ENCODE peak calls at places on chromosomes 2 and 18, in five cellular contexts. One of them, this sample, is unnamed.

GRCh38 chr2:42980764-42981416 is 188.5 kb upstream of the HAAO start:
- DNase-seq in HFFc6: no peak
- DNase-seq in A549: no peak
- DNase-seq in right cardiac atrium: no peak
- DNase-seq in astrocyte: no peak
- DNase-seq in this sample: peak; percentile 8

GRCh38 chr2:65662654-65663432 is 230.4 kb upstream of the SPRED2 start:
- DNase-seq in astrocyte: peak; percentile 99
- DNase-seq in HFFc6: peak; percentile 74
- DNase-seq in A549: no peak
- DNase-seq in right cardiac atrium: no peak
- DNase-seq in this sample: no peak

GRCh38 chr2:83196225-83196624 is 1262.9 kb downstream of the SUCLG1 start:
- DNase-seq in A549: no peak
- DNase-seq in right cardiac atrium: no peak
- DNase-seq in HFFc6: peak; percentile 71
- DNase-seq in astrocyte: peak; percentile 8
- DNase-seq in this sample: peak; percentile 9

GRCh38 chr18:52054301-52054700 is 285.7 kb upstream of the DCC start:
- DNase-seq in A549: no peak
- DNase-seq in HFFc6: no peak
- DNase-seq in right cardiac atrium: no peak
- DNase-seq in astrocyte: no peak
- DNase-seq in this sample: no peak

GRCh38 chr2:133377599-133377998 is 190.7 kb downstream of the NCKAP5 start:
- DNase-seq in right cardiac atrium: no peak
- DNase-seq in astrocyte: no peak
- DNase-seq in A549: no peak
- DNase-seq in HFFc6: no peak
- DNase-seq in this sample: no peak

GRCh38 chr18:525066-525797 is 24.7 kb upstream of the COLEC12 start:
- DNase-seq in A549: no peak
- DNase-seq in astrocyte: peak; percentile 81
- DNase-seq in HFFc6: peak; percentile 65
- DNase-seq in right cardiac atrium: no peak
- DNase-seq in this sample: peak; percentile 7

GRCh38 chr2:67309281-67309680 is 87.9 kb upstream of the ETAA1 start:
- DNase-seq in right cardiac atrium: no peak
- DNase-seq in HFFc6: peak; percentile 32
- DNase-seq in astrocyte: no peak
- DNase-seq in A549: no peak
- DNase-seq in this sample: no peak

GRCh38 chr2:23215016-23215415 is 170.0 kb upstream of the KLHL29 start:
- DNase-seq in HFFc6: no peak
- DNase-seq in A549: no peak
- DNase-seq in right cardiac atrium: no peak
- DNase-seq in astrocyte: no peak
- DNase-seq in this sample: no peak

GRCh38 chr2:53098323-53099073 is 669.1 kb upstream of the CHAC2 start:
- DNase-seq in A549: no peak
- DNase-seq in astrocyte: no peak
- DNase-seq in HFFc6: no peak
- DNase-seq in right cardiac atrium: no peak
- DNase-seq in this sample: no peak

GRCh38 chr18:26227051-26227672 is 917 bp downstream of the TAF4B start:
- DNase-seq in right cardiac atrium: no peak
- DNase-seq in HFFc6: no peak
- DNase-seq in astrocyte: no peak
- DNase-seq in A549: no peak
- DNase-seq in this sample: no peak

GRCh38 chr2:152037711-152038110 is 61.1 kb downstream of the CACNB4 start:
- DNase-seq in right cardiac atrium: peak; percentile 84
- DNase-seq in HFFc6: no peak
- DNase-seq in A549: no peak
- DNase-seq in astrocyte: no peak
- DNase-seq in this sample: no peak

GRCh38 chr2:54551123-54551756 is 95.1 kb downstream of the SPTBN1 start:
- DNase-seq in A549: no peak
- DNase-seq in HFFc6: no peak
- DNase-seq in right cardiac atrium: no peak
- DNase-seq in astrocyte: no peak
- DNase-seq in this sample: no peak

GRCh38 chr2:231568785-231569435 is 23.8 kb upstream of the TEX44 start:
- DNase-seq in right cardiac atrium: no peak
- DNase-seq in A549: no peak
- DNase-seq in astrocyte: no peak
- DNase-seq in HFFc6: no peak
- DNase-seq in this sample: no peak

GRCh38 chr2:138475394-138475793 is 26.2 kb upstream of the SPOPL start:
- DNase-seq in HFFc6: no peak
- DNase-seq in right cardiac atrium: no peak
- DNase-seq in astrocyte: no peak
- DNase-seq in A549: no peak
- DNase-seq in this sample: no peak

GRCh38 chr2:215619022-215619958 is 183.4 kb upstream of the FN1 start:
- DNase-seq in astrocyte: peak; percentile 94
- DNase-seq in A549: peak; percentile 7
- DNase-seq in right cardiac atrium: no peak
- DNase-seq in HFFc6: no peak
- DNase-seq in this sample: no peak